ENCODE peak calls at places on chromosome 22, in six cellular contexts. H is upper lobe of left lung, K is HCT116, J is GM12878, T is K562, W is HepG2. E is an unnamed sample.
A peak's percentile ranks its signal among the peaks of the same experiment; 100 is the strongest.

GRCh38 chr22:46239261-46240048 is 10.6 kb downstream of the CDPF1 start:
- ATAC-seq in K (no peak), H (no peak), W (no peak), T (no peak), J (no peak), E (no peak)

GRCh38 chr22:41377846-41378245 is 3.9 kb upstream of the TEF start:
- ATAC-seq in K (no peak), W (no peak), H (no peak), J (no peak), T (no peak), E (no peak)

GRCh38 chr22:17477401-17477833 is 85.9 kb upstream of the SLC25A18 start:
- ATAC-seq in W (no peak), J (no peak), K (no peak), T (peak; percentile 58), H (peak; percentile 82), E (peak; percentile 82)

GRCh38 chr22:35349704-35350538 is 31.0 kb upstream of the HMOX1 start:
- ATAC-seq in T (no peak), K (no peak), H (no peak), J (peak; percentile 10), W (no peak), E (peak; percentile 0)

GRCh38 chr22:17845340-17845739 is 71.1 kb upstream of the BID start:
- ATAC-seq in K (no peak), H (no peak), J (no peak), T (no peak), W (no peak), E (no peak)

GRCh38 chr22:41561788-41562187 is 978 bp downstream of the CSDC2 start:
- ATAC-seq in K (no peak), T (no peak), J (no peak), H (no peak), W (no peak), E (no peak)

GRCh38 chr22:17665884-17666283 is 27.3 kb downstream of the BCL2L13 start:
- ATAC-seq in K (no peak), W (no peak), H (no peak), T (no peak), J (no peak), E (no peak)

GRCh38 chr22:32473388-32473952 is 1.1 kb upstream of the FBXO7 start:
- ATAC-seq in T (no peak), K (peak; percentile 23), W (peak; percentile 44), J (peak; percentile 41), H (no peak), E (no peak)

GRCh38 chr22:19422440-19423301 is 8.9 kb downstream of the HIRA start:
- ATAC-seq in J (no peak), W (no peak), K (no peak), T (peak; percentile 14), H (no peak), E (no peak)

GRCh38 chr22:45023431-45023830 is 13.6 kb upstream of the PHF21B start:
- ATAC-seq in K (no peak), T (no peak), W (no peak), H (no peak), J (no peak), E (no peak)

GRCh38 chr22:27554841-27555456 is 246.6 kb downstream of the MN1 start:
- ATAC-seq in J (no peak), T (no peak), W (no peak), K (no peak), H (no peak), E (no peak)

GRCh38 chr22:21681566-21682370 is 16.0 kb downstream of the PPIL2 start:
- ATAC-seq in K (no peak), T (peak; percentile 5), H (no peak), J (no peak), W (no peak), E (no peak)

GRCh38 chr22:27218012-27218483 is 560.7 kb downstream of the MIAT start:
- ATAC-seq in K (no peak), W (no peak), H (no peak), J (no peak), T (no peak), E (peak; percentile 35)

GRCh38 chr22:20499769-20500168 is 4.2 kb upstream of the KLHL22 start:
- ATAC-seq in K (no peak), J (no peak), W (no peak), T (no peak), H (no peak), E (no peak)

GRCh38 chr22:17443413-17444203 is 74.3 kb downstream of the CECR2 start:
- ATAC-seq in J (peak; percentile 21), T (peak; percentile 72), K (no peak), W (no peak), H (no peak), E (no peak)

GRCh38 chr22:46578251-46578823 is 40.9 kb upstream of the CELSR1 start:
- ATAC-seq in J (peak; percentile 24), W (peak; percentile 11), K (no peak), T (peak; percentile 56), H (no peak), E (no peak)

GRCh38 chr22:46297151-46297819 is 615 bp downstream of the GTSE1 start:
- ATAC-seq in K (peak; percentile 30), H (no peak), J (peak; percentile 20), W (peak; percentile 28), T (peak; percentile 36), E (no peak)

GRCh38 chr22:27780161-27780575 is 21.4 kb downstream of the MN1 start:
- ATAC-seq in W (no peak), J (no peak), T (no peak), H (peak; percentile 9), K (no peak), E (peak; percentile 44)

GRCh38 chr22:30033137-30033536 is 47.1 kb upstream of the HORMAD2 start:
- ATAC-seq in H (no peak), K (no peak), W (no peak), T (no peak), J (no peak), E (no peak)

GRCh38 chr22:20243545-20244249 is 24.4 kb downstream of the RTN4R start:
- ATAC-seq in W (no peak), J (no peak), K (peak; percentile 70), H (peak; percentile 79), T (peak; percentile 22), E (peak; percentile 54)

GRCh38 chr22:47452184-47452583 is 689.7 kb downstream of the TBC1D22A start:
- ATAC-seq in K (peak; percentile 96), J (no peak), H (no peak), T (peak; percentile 90), W (peak; percentile 74), E (no peak)

GRCh38 chr22:19448739-19449421 is 1.4 kb upstream of the C22orf39 start:
- ATAC-seq in K (no peak), W (no peak), J (peak; percentile 63), T (no peak), H (no peak), E (no peak)

GRCh38 chr22:29011868-29012428 is 49.7 kb downstream of the C22orf31 start:
- ATAC-seq in H (no peak), T (no peak), K (no peak), J (no peak), W (no peak), E (no peak)

DNA sequence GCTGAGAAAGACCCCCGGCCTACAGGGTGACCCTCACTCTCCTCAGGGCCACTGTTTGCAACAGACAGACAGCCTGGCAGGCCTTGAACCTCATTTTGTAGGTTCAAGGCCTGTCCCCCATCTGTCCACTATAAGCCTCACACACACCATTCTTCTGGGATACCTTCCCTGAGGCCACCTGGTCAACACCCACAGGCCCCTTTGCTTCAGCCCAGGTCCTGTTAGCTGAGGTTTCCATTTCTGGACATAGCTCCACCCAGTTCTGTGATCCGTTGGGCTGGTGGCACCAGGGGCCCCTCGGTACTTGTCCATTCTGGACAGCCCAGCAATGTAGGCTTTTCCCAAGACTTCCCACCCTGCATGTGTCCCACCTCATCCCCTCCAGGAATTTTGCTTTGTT is 3.1 kb downstream of the MIF start:
- ATAC-seq in W (no peak), K (no peak), H (no peak), T (no peak), J (no peak), E (no peak)
- H3K4me1 ChIP-seq in W (peaks cover 52% of the 10 kb centered on the region), K (peaks cover 31% of the 10 kb centered on the region), H (peaks cover 27% of the 10 kb centered on the region), T (peaks cover 34% of the 10 kb centered on the region), J (peaks cover 12% of the 10 kb centered on the region), E (peaks cover 10% of the 10 kb centered on the region)

GRCh38 chr22:43260818-43261217 is 73.9 kb upstream of the TTLL12 start:
- ATAC-seq in W (no peak), J (no peak), H (no peak), K (no peak), T (no peak), E (no peak)

GRCh38 chr22:43266117-43266516 is 77.1 kb downstream of the SCUBE1 start:
- ATAC-seq in H (no peak), T (no peak), W (no peak), K (no peak), J (no peak), E (no peak)

GRCh38 chr22:43260346-43260745 is 73.4 kb upstream of the TTLL12 start:
- ATAC-seq in T (no peak), H (no peak), K (no peak), W (no peak), J (no peak), E (no peak)

GRCh38 chr22:43263645-43264514 is 76.9 kb upstream of the TTLL12 start:
- ATAC-seq in J (peak; percentile 87), W (peak; percentile 25), K (peak; percentile 81), H (no peak), T (peak; percentile 85), E (peak; percentile 20)

DNA sequence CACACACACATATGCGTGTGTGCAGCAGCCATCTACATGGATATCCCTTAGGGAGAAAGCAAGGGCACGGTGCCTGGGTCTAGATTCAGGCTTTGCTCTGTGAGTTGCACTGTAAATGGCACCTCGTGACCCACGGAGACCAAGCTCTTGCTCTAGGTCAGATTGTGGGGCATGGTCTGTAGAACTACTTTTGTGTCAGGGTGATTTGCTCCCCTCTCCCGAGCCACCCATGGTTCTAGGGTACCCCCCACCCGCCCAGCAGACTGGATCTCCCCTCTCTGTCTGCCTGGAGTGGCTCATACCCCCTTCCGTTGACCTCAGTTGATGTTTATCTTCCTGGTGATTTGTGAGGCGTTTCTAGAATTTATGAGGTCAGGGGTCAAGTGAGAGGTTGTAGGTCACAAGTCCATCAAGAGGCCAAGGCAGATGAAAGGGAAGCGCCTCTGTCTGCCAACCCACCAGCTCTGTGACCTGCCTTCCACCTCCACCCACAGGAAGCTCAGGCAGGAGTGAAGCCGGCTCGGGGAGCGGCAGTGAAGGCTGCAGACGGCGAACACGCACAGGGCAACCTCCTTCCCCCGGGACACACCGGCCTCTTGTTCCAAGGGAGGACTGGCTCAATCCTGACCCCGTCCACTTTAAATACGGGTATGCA is 76.2 kb upstream of the TTLL12 start:
- ATAC-seq in W (peak; percentile 81), T (peak; percentile 43), K (peak; percentile 75), H (no peak), J (peak; percentile 61), E (no peak)
- TF ChIP-seq POLR2AphosphoS5 in W (no peak), T (no peak), K (peak; percentile 7), H (no peak), J (no peak), E (no peak)

GRCh38 chr22:36913431-36914382 is at the start of gene CSF2RB:
- ATAC-seq in H (peak; percentile 86), W (no peak), T (peak; percentile 61), J (peak; percentile 78), K (no peak), E (peak; percentile 51)
- TF ChIP-seq POLR2A in H (no peak), W (no peak), T (no peak), J (peak; percentile 6), K (no peak), E (peak; percentile 11)

DNA sequence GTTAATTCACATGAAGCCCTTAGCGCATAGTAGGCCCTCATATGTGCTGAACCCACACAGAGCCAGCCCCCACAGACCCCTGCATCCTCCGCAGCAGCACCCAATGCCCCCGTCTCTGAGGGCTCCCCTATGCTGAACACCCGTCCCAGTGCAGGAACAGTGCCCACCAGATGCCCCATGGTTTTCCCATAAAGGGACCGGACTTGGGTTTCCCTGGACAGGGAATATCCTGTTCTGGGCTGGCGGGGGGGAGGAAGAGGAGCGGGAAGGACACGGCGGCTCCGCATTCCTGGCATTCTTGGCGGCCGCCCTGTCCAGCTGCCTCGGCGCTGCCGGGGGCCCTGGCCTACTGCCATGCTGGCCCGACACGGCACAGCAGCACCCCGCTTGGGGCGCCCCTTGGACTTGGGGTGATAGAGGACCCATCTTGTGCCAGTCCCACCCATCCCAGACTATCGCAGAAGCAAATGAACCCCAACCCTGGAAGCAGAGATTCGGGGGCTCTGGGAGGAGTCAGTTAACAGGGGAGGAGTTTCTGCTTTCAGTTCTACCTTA is 23.7 kb upstream of the CBX7 start:
- ATAC-seq in H (peak; percentile 47), T (no peak), W (peak; percentile 69), J (no peak), K (peak; percentile 55), E (peak; percentile 74)
- H3K4me1 ChIP-seq in H (peaks cover 59% of the 10 kb centered on the region), T (peaks cover 39% of the 10 kb centered on the region), W (peaks cover 85% of the 10 kb centered on the region), J (peaks cover 12% of the 10 kb centered on the region), K (peaks cover 75% of the 10 kb centered on the region), E (peaks cover 59% of the 10 kb centered on the region)